ENCODE peak calls at places on chromosomes 12 and 14, in seven cellular contexts. B, S, J, C, N, K and Q are unnamed samples.

GRCh38 chr12:2613674-2614073 is 181.1 kb upstream of the FKBP4 start:
- DNase-seq in B (no peak), S (peak; percentile 58), J (no peak), C (peak; percentile 70), N (peak; percentile 51), K (peak; percentile 53), Q (no peak)

GRCh38 chr12:5013206-5013830 is 30.4 kb upstream of the KCNA5 start:
- DNase-seq in B (no peak), S (no peak), J (no peak), C (peak; percentile 23), N (no peak), K (no peak), Q (no peak)

GRCh38 chr12:24537241-24537860 is 411.6 kb downstream of the BCAT1 start:
- DNase-seq in B (no peak), S (no peak), J (no peak), C (no peak), N (no peak), K (no peak), Q (no peak)

GRCh38 chr12:64666054-64666914 is 56.0 kb downstream of the RASSF3 start:
- DNase-seq in B (no peak), S (no peak), J (no peak), C (no peak), N (no peak), K (no peak), Q (no peak)

GRCh38 chr14:35374273-35374681 is 30.3 kb downstream of the NFKBIA start:
- DNase-seq in B (no peak), S (no peak), J (no peak), C (no peak), N (peak; percentile 85), K (no peak), Q (no peak)

GRCh38 chr12:92444763-92445162 is 258.0 kb upstream of the PLEKHG7 start:
- DNase-seq in B (no peak), S (no peak), J (no peak), C (peak; percentile 24), N (no peak), K (no peak), Q (no peak)

GRCh38 chr12:15956010-15956409 is 44.9 kb downstream of the DERA start:
- DNase-seq in B (no peak), S (no peak), J (no peak), C (no peak), N (no peak), K (no peak), Q (no peak)

GRCh38 chr14:104882325-104882973 is 17.4 kb downstream of the CEP170B start:
- DNase-seq in B (no peak), S (peak; percentile 29), J (no peak), C (no peak), N (peak; percentile 81), K (peak; percentile 26), Q (peak; percentile 69)

GRCh38 chr14:85590784-85591183 is 60.8 kb downstream of the FLRT2 start:
- DNase-seq in B (no peak), S (no peak), J (no peak), C (no peak), N (no peak), K (no peak), Q (no peak)

GRCh38 chr14:74459289-74459946 is 33.4 kb upstream of the SYNDIG1L start:
- DNase-seq in B (peak; percentile 38), S (peak; percentile 42), J (peak; percentile 24), C (no peak), N (no peak), K (no peak), Q (peak; percentile 47)

GRCh38 chr14:100079606-100080005 is 14.4 kb downstream of the EVL start:
- DNase-seq in B (no peak), S (no peak), J (no peak), C (no peak), N (no peak), K (no peak), Q (no peak)

GRCh38 chr12:80188566-80188965 is 89.2 kb downstream of the OTOGL start:
- DNase-seq in B (no peak), S (no peak), J (no peak), C (no peak), N (no peak), K (no peak), Q (no peak)

GRCh38 chr12:58967551-58967950 is 47.2 kb upstream of the LRIG3 start:
- DNase-seq in B (no peak), S (no peak), J (no peak), C (no peak), N (no peak), K (no peak), Q (no peak)

GRCh38 chr12:90839340-90839739 is 115.6 kb downstream of the CCER1 start:
- DNase-seq in B (no peak), S (no peak), J (no peak), C (no peak), N (no peak), K (no peak), Q (no peak)